ENCODE peak calls at places on chromosomes 3 and 15, in six cellular contexts. E is GM12891, M is K562, V is H1, X is HepG2, L is GM12878. A is an unnamed sample.

GRCh38 chr3:13318626-13319470 is 101.3 kb downstream of the NUP210 start:
- DNase-seq in E (no peak), V (no peak), M (no peak), X (no peak), L (no peak), A (no peak)

GRCh38 chr15:56371495-56372147 is 6.4 kb downstream of the TEX9 start:
- DNase-seq in X (no peak), L (peak), E (no peak), V (no peak), M (no peak), A (no peak)

GRCh38 chr15:62887113-62887570 is 155.4 kb upstream of the TPM1 start:
- DNase-seq in E (no peak), X (no peak), M (no peak), L (no peak), V (peak), A (no peak)

GRCh38 chr3:100155105-100155504 is 40.8 kb upstream of the FILIP1L start:
- DNase-seq in M (no peak), E (no peak), L (no peak), X (no peak), V (no peak), A (no peak)

GRCh38 chr3:133644768-133645167 is 17.0 kb downstream of the TOPBP1 start:
- DNase-seq in V (no peak), M (no peak), L (no peak), X (peak), E (no peak), A (no peak)

GRCh38 chr15:93173369-93173768 is 84.4 kb upstream of the RGMA start:
- DNase-seq in L (no peak), E (no peak), V (no peak), X (no peak), M (no peak), A (no peak)

GRCh38 chr3:154122096-154122911 is 1.1 kb downstream of the ARHGEF26 start:
- DNase-seq in L (no peak), X (no peak), M (no peak), V (peak), E (peak), A (no peak)

GRCh38 chr3:11248596-11248995 is 23.6 kb upstream of the ATG7 start:
- DNase-seq in V (no peak), E (no peak), X (no peak), M (no peak), L (no peak), A (no peak)

GRCh38 chr15:91186892-91187644 is 87.0 kb downstream of the SV2B start:
- DNase-seq in V (no peak), M (no peak), E (no peak), L (no peak), X (peak), A (no peak)

GRCh38 chr3:84978833-84979232 is 20.0 kb downstream of the CADM2 start:
- DNase-seq in L (no peak), X (no peak), E (no peak), V (no peak), M (no peak), A (no peak)

GRCh38 chr3:125163739-125164601 is 48.6 kb downstream of the SLC12A8 start:
- DNase-seq in X (peak), V (no peak), E (no peak), L (no peak), M (no peak), A (no peak)

DNA sequence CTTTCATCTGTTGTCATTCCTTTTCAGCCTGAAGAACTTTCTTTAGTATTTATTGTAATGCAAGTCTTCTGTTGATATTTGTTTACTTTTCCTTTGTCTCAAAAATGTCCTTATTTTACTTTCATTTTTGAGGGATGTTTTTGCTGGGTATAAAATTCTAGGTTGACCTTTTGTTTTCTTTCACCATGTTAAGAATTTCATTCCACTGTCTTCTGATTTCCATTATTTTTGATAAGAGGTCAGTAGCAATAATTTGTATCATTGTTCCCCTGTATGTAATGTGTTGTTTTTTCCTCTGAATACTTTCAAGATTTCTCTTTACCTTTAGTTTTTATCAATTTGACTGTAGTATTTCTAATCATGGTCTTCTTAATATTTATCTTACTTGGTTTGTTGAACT is 91.1 kb downstream of the RSRC1 start:
- DNase-seq in M (no peak), X (no peak), L (no peak), V (no peak), E (no peak), A (no peak)
- TF ChIP-seq TAF1 in M (no peak), X (no peak), L (no peak), V (no peak), E (no peak), A (no peak)

GRCh38 chr3:171809513-171810277 is 588 bp downstream of the PLD1 start:
- DNase-seq in L (no peak), V (peak), E (peak), M (peak), X (peak), A (peak)
- TF ChIP-seq POLR2A in L (no peak), V (no peak), E (no peak), M (peak), X (peak), A (no peak)

DNA sequence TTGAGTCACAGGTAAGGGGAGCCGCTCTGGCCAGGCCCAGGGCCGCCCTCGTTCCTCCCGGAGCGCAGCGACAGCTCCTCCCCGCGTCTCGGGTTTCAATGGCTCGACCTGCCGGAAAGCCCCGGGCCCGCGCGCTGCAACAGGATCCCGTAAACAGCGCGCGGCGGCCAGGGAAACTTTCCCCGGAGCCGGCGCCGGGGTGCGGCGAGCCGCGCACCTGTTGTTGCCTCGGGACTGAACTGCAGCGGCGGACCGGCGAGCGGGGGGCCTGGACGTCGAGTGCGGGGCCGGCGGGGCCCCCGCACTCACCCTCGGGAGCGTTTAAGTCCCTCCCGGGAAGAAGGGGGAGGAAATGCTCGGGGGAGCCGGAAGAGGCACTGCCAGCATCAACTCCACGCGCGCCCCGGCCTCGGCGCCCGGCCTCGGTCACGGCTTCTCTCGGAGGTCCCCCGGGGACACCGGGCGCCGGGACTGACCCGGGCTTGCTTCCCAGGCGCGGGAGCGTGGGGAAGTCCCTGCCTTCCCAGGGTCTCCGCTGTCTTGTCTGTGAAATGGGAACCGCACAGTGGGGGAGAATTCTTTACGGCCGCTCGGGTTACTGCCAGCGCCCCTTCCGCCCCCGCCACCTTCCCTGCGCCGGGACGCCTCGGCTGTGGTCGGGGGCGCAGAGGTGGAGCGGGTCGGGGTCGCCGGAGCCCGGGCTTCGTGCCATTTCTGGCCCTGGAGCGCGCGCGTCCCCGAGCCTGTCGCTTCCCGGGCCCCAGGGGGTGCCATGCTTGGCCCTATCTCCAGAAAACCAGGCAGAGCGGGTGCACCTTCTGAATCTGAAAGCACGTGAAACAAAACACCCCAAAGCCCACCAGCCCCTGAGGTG is 7.4 kb upstream of the PGPEP1L start:
- DNase-seq in E (peak), M (peak), X (peak), L (no peak), V (peak), A (peak)
- TF ChIP-seq POLR2AphosphoS5 in E (no peak), M (no peak), X (no peak), L (peak), V (no peak), A (no peak)

GRCh38 chr3:60933828-60934227 is 317.4 kb downstream of the FHIT start:
- DNase-seq in L (no peak), E (no peak), V (no peak), X (no peak), M (no peak), A (no peak)

GRCh38 chr3:60931452-60931851 is 319.8 kb downstream of the FHIT start:
- DNase-seq in E (no peak), L (no peak), X (no peak), M (no peak), V (no peak), A (no peak)

GRCh38 chr3:60932669-60933068 is 318.6 kb downstream of the FHIT start:
- DNase-seq in E (no peak), V (no peak), L (no peak), M (no peak), X (no peak), A (no peak)

GRCh38 chr3:60932170-60932569 is 319.1 kb downstream of the FHIT start:
- DNase-seq in M (no peak), V (no peak), E (no peak), L (no peak), X (no peak), A (no peak)

DNA sequence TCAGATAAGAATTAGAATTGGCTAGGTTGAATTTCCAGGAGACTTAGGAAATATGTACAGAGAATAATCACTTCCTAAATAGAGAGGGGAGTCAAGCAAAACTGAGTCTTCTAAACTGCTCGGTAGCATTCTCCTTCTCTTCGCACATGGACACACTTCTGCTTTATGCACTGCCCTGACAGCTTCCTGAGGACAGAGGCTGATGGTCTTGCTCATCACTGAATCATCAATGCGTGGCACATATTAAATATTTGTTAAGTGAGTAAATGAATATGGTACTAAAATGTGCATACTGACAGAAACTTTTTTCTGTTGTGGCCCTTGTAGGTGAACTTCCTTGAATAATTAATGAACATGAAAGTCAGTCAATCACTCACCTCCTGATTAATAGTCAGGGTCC is 315.5 kb downstream of the FHIT start:
- DNase-seq in X (no peak), L (no peak), V (no peak), M (no peak), E (no peak), A (no peak)
- TF ChIP-seq TAF1 in X (no peak), L (no peak), V (no peak), M (no peak), E (no peak), A (no peak)

GRCh38 chr15:48330855-48331795 is at the start of gene DUT:
- DNase-seq in V (peak), X (peak), M (peak), L (peak), E (peak), A (peak)
- TF ChIP-seq POLR2A in V (no peak), X (peak), M (peak), L (peak), E (peak), A (peak)

DNA sequence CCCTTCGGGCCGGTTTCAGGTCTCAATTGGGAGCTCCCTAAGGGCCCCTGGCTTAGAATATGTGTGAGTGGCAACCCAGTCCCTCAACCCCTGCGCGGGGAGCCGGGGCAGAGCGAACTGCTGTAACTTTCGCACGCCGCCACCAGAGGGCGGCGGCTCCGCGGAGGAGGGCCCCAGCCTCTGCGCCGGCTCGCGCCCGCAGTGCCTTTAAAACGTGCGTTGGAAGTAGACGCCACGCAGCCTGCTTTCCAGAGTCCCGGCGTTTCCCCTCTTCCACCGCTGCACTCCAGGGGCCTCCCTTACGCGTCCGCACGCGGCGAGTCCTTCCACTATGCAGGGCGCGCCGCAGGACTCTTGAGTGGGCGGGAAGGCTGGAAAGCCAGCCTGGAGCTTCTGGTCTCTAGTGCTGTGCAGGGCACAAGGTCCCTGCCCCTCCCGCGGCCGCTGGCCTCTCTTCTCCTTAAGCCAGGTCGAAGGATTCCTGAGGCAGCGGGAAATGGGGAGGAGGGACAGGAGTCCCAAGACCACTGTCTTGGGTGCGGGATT is 23.7 kb upstream of the RNU6-1 start:
- DNase-seq in V (peak), M (peak), L (peak), E (peak), X (peak), A (peak)
- TF ChIP-seq POLR2AphosphoS5 in V (no peak), M (no peak), L (no peak), E (no peak), X (peak), A (no peak)

GRCh38 chr3:159600291-159600690 is 388.3 kb upstream of the IL12A start:
- DNase-seq in M (no peak), X (no peak), L (no peak), V (no peak), E (no peak), A (no peak)
- TF ChIP-seq TAF1 in M (no peak), X (no peak), L (no peak), V (no peak), E (no peak), A (no peak)

GRCh38 chr3:120625199-120625598 is 29.1 kb downstream of the NDUFB4 start:
- DNase-seq in M (no peak), V (no peak), E (no peak), L (no peak), X (no peak), A (no peak)
- TF ChIP-seq POLR2A in M (no peak), V (no peak), E (no peak), L (no peak), X (no peak), A (no peak)

GRCh38 chr15:60829416-60829815 is 350.5 kb upstream of the ICE2 start:
- DNase-seq in E (no peak), M (no peak), L (no peak), X (no peak), V (no peak), A (no peak)
- TF ChIP-seq POLR2AphosphoS5 in E (no peak), M (no peak), L (no peak), X (no peak), V (no peak), A (no peak)

GRCh38 chr3:107919239-107919638 is 171.6 kb downstream of the CD47 start:
- DNase-seq in E (no peak), L (no peak), V (no peak), X (no peak), M (no peak), A (no peak)

GRCh38 chr3:107920538-107920937 is 170.3 kb downstream of the CD47 start:
- DNase-seq in L (no peak), V (no peak), X (no peak), E (no peak), M (no peak), A (no peak)

GRCh38 chr3:107913671-107914070 is 177.2 kb downstream of the CD47 start:
- DNase-seq in M (no peak), V (no peak), X (no peak), E (no peak), L (no peak), A (no peak)

GRCh38 chr3:107911337-107912000 is 179.4 kb downstream of the CD47 start:
- DNase-seq in E (no peak), X (no peak), L (no peak), M (no peak), V (no peak), A (no peak)

GRCh38 chr3:107916166-107916565 is 174.7 kb downstream of the CD47 start:
- DNase-seq in E (no peak), X (no peak), M (no peak), L (no peak), V (no peak), A (no peak)
- TF ChIP-seq TAF1 in E (no peak), X (no peak), M (no peak), L (no peak), V (no peak), A (no peak)

A was measured in GM12892.